ENCODE peak calls at places on chromosomes 12 and 14, in seven cellular contexts. A is sigmoid colon, L is HCT116, R is stomach, Y is prostate gland, D is vagina, B is transverse colon. G is an unnamed sample.

GRCh38 chr14:65720171-65720570 is 307.6 kb downstream of the FUT8 start:
- DNase-seq in A (no peak), L (no peak), R (no peak), Y (no peak), D (no peak), B (no peak), G (no peak)

GRCh38 chr12:12511021-12511783 is 51.5 kb downstream of the DUSP16 start:
- DNase-seq in A (no peak), L (no peak), R (no peak), Y (no peak), D (no peak), B (no peak), G (no peak)

GRCh38 chr12:123035841-123036240 is 55.4 kb downstream of the ARL6IP4 start:
- DNase-seq in A (no peak), L (no peak), R (no peak), Y (no peak), D (no peak), B (no peak), G (no peak)

GRCh38 chr14:90604356-90604755 is 207.5 kb downstream of the CALM1 start:
- DNase-seq in A (peak), L (no peak), R (no peak), Y (no peak), D (no peak), B (no peak), G (no peak)

GRCh38 chr14:100589071-100589759 is 2.0 kb upstream of the BEGAIN start:
- DNase-seq in A (peak), L (no peak), R (no peak), Y (no peak), D (no peak), B (no peak), G (no peak)

GRCh38 chr12:26360062-26360461 is 164.7 kb downstream of the SSPN start:
- DNase-seq in A (no peak), L (no peak), R (no peak), Y (no peak), D (no peak), B (no peak), G (no peak)

GRCh38 chr14:95498622-95499353 is 17.7 kb downstream of the SYNE3 start:
- DNase-seq in A (no peak), L (no peak), R (no peak), Y (no peak), D (no peak), B (no peak), G (no peak)

GRCh38 chr12:18257251-18257650 is 4.1 kb upstream of the PIK3C2G start:
- DNase-seq in A (no peak), L (no peak), R (no peak), Y (no peak), D (no peak), B (no peak), G (no peak)

GRCh38 chr12:128727999-128728398 is 95.8 kb downstream of the SLC15A4 start:
- DNase-seq in A (no peak), L (no peak), R (no peak), Y (no peak), D (no peak), B (no peak), G (no peak)

GRCh38 chr14:63342381-63342780 is 23.6 kb upstream of the GPHB5 start:
- DNase-seq in A (no peak), L (no peak), R (no peak), Y (no peak), D (no peak), B (no peak), G (no peak)

GRCh38 chr14:64758711-64759554 is 54.7 kb downstream of the PLEKHG3 start:
- DNase-seq in A (no peak), L (no peak), R (peak), Y (no peak), D (no peak), B (no peak), G (no peak)

GRCh38 chr14:104184911-104185499 is 46.6 kb downstream of the KIF26A start:
- DNase-seq in A (no peak), L (no peak), R (no peak), Y (no peak), D (no peak), B (peak), G (no peak)

GRCh38 chr12:58916891-58917570 is 3.3 kb downstream of the LRIG3 start:
- DNase-seq in A (no peak), L (no peak), R (no peak), Y (no peak), D (no peak), B (peak), G (no peak)

GRCh38 chr12:49253033-49253623 is 11.8 kb upstream of the TUBA1C start:
- DNase-seq in A (no peak), L (no peak), R (no peak), Y (no peak), D (no peak), B (no peak), G (no peak)

GRCh38 chr14:46840971-46841729 is 189.6 kb upstream of the RPL10L start:
- DNase-seq in A (no peak), L (no peak), R (no peak), Y (no peak), D (no peak), B (no peak), G (no peak)

GRCh38 chr12:82358200-82359114 is at the start of the genes CCDC59 and METTL25:
- DNase-seq in A (peak), L (peak), R (peak), Y (peak), D (peak), B (peak), G (peak)
- TF ChIP-seq POLR2A in A (peak), L (peak), R (no peak), Y (peak), D (peak), B (peak), G (peak)

GRCh38 chr14:83994020-83994419 is 1535.9 kb upstream of the FLRT2 start:
- DNase-seq in A (no peak), L (no peak), R (no peak), Y (no peak), D (no peak), B (no peak), G (no peak)

GRCh38 chr14:83992857-83993256 is 1537.1 kb upstream of the FLRT2 start:
- DNase-seq in A (no peak), L (no peak), R (no peak), Y (no peak), D (no peak), B (no peak), G (no peak)

GRCh38 chr14:83988274-83988673 is 1541.7 kb upstream of the FLRT2 start:
- DNase-seq in A (no peak), L (no peak), R (no peak), Y (no peak), D (no peak), B (no peak), G (no peak)

GRCh38 chr14:83991666-83992065 is 1538.3 kb upstream of the FLRT2 start:
- DNase-seq in A (no peak), L (no peak), R (no peak), Y (no peak), D (no peak), B (no peak), G (no peak)

GRCh38 chr14:83993545-83993944 is 1536.4 kb upstream of the FLRT2 start:
- DNase-seq in A (no peak), L (no peak), R (no peak), Y (no peak), D (no peak), B (no peak), G (no peak)
- TF ChIP-seq POLR2AphosphoS5 in A (no peak), L (no peak), R (no peak), Y (no peak), D (no peak), B (no peak), G (no peak)

GRCh38 chr12:76766161-76766560 is 2.2 kb downstream of the ZDHHC17 start:
- DNase-seq in A (no peak), L (no peak), R (no peak), Y (no peak), D (no peak), B (no peak), G (no peak)

GRCh38 chr12:76765598-76765997 is 1.7 kb downstream of the ZDHHC17 start:
- DNase-seq in A (no peak), L (no peak), R (no peak), Y (no peak), D (no peak), B (no peak), G (no peak)

GRCh38 chr12:76762556-76762955 is 1.4 kb upstream of the ZDHHC17 start:
- DNase-seq in A (no peak), L (no peak), R (no peak), Y (no peak), D (no peak), B (no peak), G (no peak)

GRCh38 chr12:76764856-76765255 is 941 bp downstream of the ZDHHC17 start:
- DNase-seq in A (no peak), L (no peak), R (no peak), Y (peak), D (no peak), B (peak), G (no peak)

GRCh38 chr12:76763746-76764675 is at the start of gene ZDHHC17:
- DNase-seq in A (peak), L (peak), R (peak), Y (peak), D (no peak), B (peak), G (peak)
- TF ChIP-seq POLR2A in A (peak), L (peak), R (no peak), Y (peak), D (peak), B (peak), G (peak)

GRCh38 chr12:103144278-103144677 is 186.8 kb downstream of the ASCL1 start:
- DNase-seq in A (no peak), L (no peak), R (no peak), Y (no peak), D (no peak), B (no peak), G (no peak)
- TF ChIP-seq POLR2AphosphoS5 in A (no peak), L (no peak), R (no peak), Y (no peak), D (no peak), B (no peak), G (no peak)

GRCh38 chr12:80213871-80214270 is 114.5 kb downstream of the OTOGL start:
- DNase-seq in A (no peak), L (no peak), R (no peak), Y (no peak), D (no peak), B (no peak), G (no peak)

GRCh38 chr12:80211671-80212070 is 112.3 kb downstream of the OTOGL start:
- DNase-seq in A (no peak), L (no peak), R (no peak), Y (no peak), D (no peak), B (no peak), G (no peak)

GRCh38 chr12:80205960-80206359 is 106.6 kb downstream of the OTOGL start:
- DNase-seq in A (no peak), L (no peak), R (no peak), Y (no peak), D (no peak), B (no peak), G (no peak)

GRCh38 chr12:80213246-80213645 is 113.9 kb downstream of the OTOGL start:
- DNase-seq in A (no peak), L (no peak), R (no peak), Y (no peak), D (no peak), B (no peak), G (no peak)

GRCh38 chr12:80208081-80208480 is 108.7 kb downstream of the OTOGL start:
- DNase-seq in A (no peak), L (no peak), R (no peak), Y (no peak), D (no peak), B (no peak), G (no peak)
- TF ChIP-seq POLR2A in A (no peak), L (no peak), R (no peak), Y (no peak), D (no peak), B (no peak), G (no peak)

DNA sequence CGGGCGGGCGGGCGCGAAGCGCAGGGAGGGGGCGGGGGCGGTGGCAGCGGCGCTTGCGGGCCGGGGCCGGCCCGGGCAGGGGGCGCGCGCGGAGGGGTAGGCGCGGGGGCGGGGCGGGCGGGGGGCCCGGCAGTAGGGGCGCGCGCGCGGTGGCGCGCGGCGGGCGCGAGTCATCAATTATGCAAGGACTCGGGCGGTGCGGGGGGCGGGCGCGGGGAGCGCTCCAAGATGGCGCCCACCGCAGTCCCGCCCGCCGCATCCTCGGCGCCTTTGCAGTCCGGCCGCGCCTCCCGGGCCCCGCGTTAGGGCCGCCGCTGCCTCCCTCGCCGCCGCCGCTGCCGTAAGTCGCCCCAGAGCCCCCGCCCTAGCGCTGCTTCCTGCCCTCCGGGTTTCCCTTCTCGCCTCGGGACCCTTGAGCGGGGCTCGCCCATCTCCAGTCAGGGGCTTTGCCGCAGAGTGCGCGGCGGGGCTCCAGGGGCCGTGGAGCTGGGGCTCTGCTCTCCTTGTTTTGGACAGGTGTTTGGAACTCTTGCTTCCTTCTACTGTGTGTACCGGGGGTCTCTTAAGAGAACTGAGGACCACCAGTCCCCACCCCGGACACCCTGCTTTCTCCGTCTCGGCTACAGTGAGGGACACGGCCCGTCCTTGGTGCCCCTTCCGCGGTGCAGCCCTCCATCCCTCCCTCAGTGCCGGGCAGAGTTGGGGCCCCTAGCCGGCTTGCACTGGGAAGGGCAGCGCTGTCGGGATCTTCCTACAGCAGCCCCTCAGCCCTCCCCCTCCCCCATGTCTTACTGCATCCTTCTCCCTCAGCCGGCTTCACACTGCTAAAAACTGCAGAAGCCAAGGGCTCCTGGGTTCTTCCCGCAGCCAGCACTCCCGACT is at the start of gene SCN8A:
- DNase-seq in A (no peak), L (peak), R (peak), Y (peak), D (no peak), B (peak), G (peak)
- TF ChIP-seq POLR2AphosphoS5 in A (no peak), L (peak), R (no peak), Y (no peak), D (no peak), B (no peak), G (no peak)

DNA sequence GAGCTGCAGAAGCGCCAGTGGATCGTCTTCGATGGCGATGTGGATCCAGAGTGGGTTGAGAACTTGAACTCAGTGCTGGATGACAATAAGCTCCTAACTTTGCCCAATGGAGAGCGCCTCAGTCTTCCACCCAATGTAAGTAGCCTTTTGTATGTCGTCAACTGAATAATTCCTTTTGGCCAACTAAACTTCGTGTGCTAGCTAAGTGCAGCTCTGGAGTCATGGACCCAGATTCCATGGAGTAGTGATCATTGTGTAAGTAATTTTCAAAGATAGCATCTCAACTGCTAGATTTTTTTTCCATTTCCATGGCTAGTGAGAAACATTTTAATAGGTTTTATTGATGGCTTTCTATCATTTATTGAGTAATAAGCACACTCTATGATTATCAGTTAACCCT is 48.0 kb downstream of the DYNC1H1 start:
- DNase-seq in A (no peak), L (no peak), R (no peak), Y (no peak), D (no peak), B (no peak), G (no peak)
- TF ChIP-seq POLR2A in A (no peak), L (no peak), R (no peak), Y (no peak), D (no peak), B (no peak), G (no peak)

GRCh38 chr14:76957224-76957881 is 71.2 kb downstream of the IRF2BPL start:
- DNase-seq in A (no peak), L (no peak), R (no peak), Y (no peak), D (no peak), B (no peak), G (no peak)

GRCh38 chr14:76956253-76957090 is 72.0 kb downstream of the IRF2BPL start:
- DNase-seq in A (peak), L (peak), R (peak), Y (peak), D (no peak), B (peak), G (peak)

GRCh38 chr14:76954791-76955190 is 73.7 kb downstream of the IRF2BPL start:
- DNase-seq in A (no peak), L (no peak), R (no peak), Y (no peak), D (no peak), B (no peak), G (no peak)

GRCh38 chr14:76954371-76954770 is 74.1 kb downstream of the IRF2BPL start:
- DNase-seq in A (no peak), L (no peak), R (no peak), Y (no peak), D (no peak), B (no peak), G (no peak)

GRCh38 chr14:76955575-76956252 is 72.8 kb downstream of the IRF2BPL start:
- DNase-seq in A (no peak), L (no peak), R (no peak), Y (peak), D (no peak), B (no peak), G (no peak)
- TF ChIP-seq POLR2AphosphoS5 in A (no peak), L (no peak), R (peak), Y (peak), D (no peak), B (no peak), G (no peak)

G was measured in GM12891.